ENCODE peak calls at places on chromosome 22, in seven cellular contexts. F, W, M, Y, T, U and D are unnamed samples.
A peak's percentile ranks its signal among the peaks of the same experiment; 100 is the strongest.

GRCh38 chr22:46023558-46023981 is 46.6 kb upstream of the WNT7B start:
- DNase-seq in F (no peak), W (no peak), M (no peak), Y (no peak), T (no peak), U (no peak), D (no peak)

GRCh38 chr22:36398602-36399472 is 11.1 kb upstream of the MYH9 start:
- DNase-seq in F (no peak), W (no peak), M (no peak), Y (no peak), T (peak; percentile 91), U (no peak), D (no peak)

GRCh38 chr22:37745548-37746365 is 48.9 kb downstream of the TRIOBP start:
- DNase-seq in F (peak; percentile 78), W (peak; percentile 98), M (peak; percentile 56), Y (peak; percentile 87), T (peak; percentile 78), U (peak; percentile 77), D (no peak)

GRCh38 chr22:47776329-47776728 is 1013.9 kb downstream of the TBC1D22A start:
- DNase-seq in F (no peak), W (peak; percentile 9), M (no peak), Y (no peak), T (no peak), U (no peak), D (no peak)

GRCh38 chr22:40890881-40891280 is 29.0 kb upstream of the DNAJB7 start:
- DNase-seq in F (no peak), W (no peak), M (no peak), Y (no peak), T (no peak), U (no peak), D (no peak)

GRCh38 chr22:24423519-24424000 is 3.8 kb upstream of the ADORA2A start:
- DNase-seq in F (peak; percentile 20), W (peak; percentile 93), M (no peak), Y (no peak), T (no peak), U (no peak), D (no peak)

GRCh38 chr22:22812031-22812905 is 75.3 kb upstream of the IGLL5 start:
- DNase-seq in F (no peak), W (no peak), M (no peak), Y (no peak), T (no peak), U (no peak), D (no peak)

GRCh38 chr22:49963647-49964026 is 3.1 kb downstream of the PIM3 start:
- DNase-seq in F (no peak), W (no peak), M (no peak), Y (no peak), T (no peak), U (no peak), D (no peak)

GRCh38 chr22:42611076-42611475 is 3.6 kb downstream of the POLDIP3 start:
- DNase-seq in F (no peak), W (no peak), M (no peak), Y (no peak), T (no peak), U (no peak), D (no peak)

GRCh38 chr22:49983148-49984042 is 22.8 kb downstream of the PIM3 start:
- DNase-seq in F (peak; percentile 57), W (no peak), M (no peak), Y (no peak), T (no peak), U (no peak), D (no peak)

GRCh38 chr22:42596863-42597530 is 17.7 kb downstream of the POLDIP3 start:
- DNase-seq in F (no peak), W (no peak), M (no peak), Y (no peak), T (no peak), U (no peak), D (no peak)

GRCh38 chr22:45645150-45645525 is 26.5 kb upstream of the ATXN10 start:
- DNase-seq in F (no peak), W (no peak), M (no peak), Y (no peak), T (no peak), U (no peak), D (no peak)

GRCh38 chr22:42683599-42684283 is 34.5 kb upstream of the CYB5R3 start:
- DNase-seq in F (no peak), W (no peak), M (no peak), Y (no peak), T (no peak), U (no peak), D (no peak)

GRCh38 chr22:25077056-25077455 is 122.6 kb upstream of the CRYBB3 start:
- DNase-seq in F (no peak), W (no peak), M (no peak), Y (no peak), T (no peak), U (no peak), D (no peak)

GRCh38 chr22:30947163-30947820 is 21.3 kb downstream of the MORC2 start:
- DNase-seq in F (no peak), W (no peak), M (no peak), Y (no peak), T (no peak), U (no peak), D (no peak)

GRCh38 chr22:32643246-32643645 is 158.3 kb upstream of the TIMP3 start:
- DNase-seq in F (no peak), W (no peak), M (no peak), Y (no peak), T (no peak), U (no peak), D (no peak)